ENCODE peak calls at places on chromosomes 5 and 9, in eight cellular contexts. U, O, L, B, F, T, H and I are unnamed samples.

GRCh38 chr9:109906766-109907382 is 126.9 kb downstream of the PALM2AKAP2 start:
- DNase-seq in H (no peak), L (no peak), F (peak; percentile 62), T (no peak), B (peak; percentile 54), U (peak; percentile 35), O (no peak), I (no peak)

GRCh38 chr5:113036321-113036720 is 59.7 kb downstream of the DCP2 start:
- DNase-seq in T (no peak), L (no peak), U (no peak), B (no peak), O (no peak), F (no peak), H (no peak), I (no peak)

GRCh38 chr5:116142495-116142894 is 57.7 kb downstream of the COMMD10 start:
- DNase-seq in L (no peak), H (no peak), U (no peak), O (no peak), F (no peak), T (no peak), B (no peak), I (no peak)

GRCh38 chr5:77292026-77292757 is 81.7 kb downstream of the PDE8B start:
- DNase-seq in T (no peak), L (no peak), U (peak; percentile 7), B (peak; percentile 48), O (no peak), F (peak; percentile 46), H (peak; percentile 88), I (no peak)

GRCh38 chr9:82140471-82140870 is 151.9 kb downstream of the SPATA31D1 start:
- DNase-seq in F (no peak), H (no peak), B (no peak), U (no peak), O (no peak), L (no peak), T (no peak), I (no peak)

GRCh38 chr9:137307255-137308101 is 5.4 kb upstream of the NRARP start:
- DNase-seq in H (no peak), O (peak; percentile 89), T (no peak), U (no peak), B (no peak), L (peak; percentile 51), F (no peak), I (no peak)

GRCh38 chr5:133319905-133320520 is 268.2 kb downstream of the HSPA4 start:
- DNase-seq in H (no peak), F (peak; percentile 6), L (no peak), O (no peak), B (no peak), U (no peak), T (no peak), I (no peak)

GRCh38 chr5:78328585-78329173 is 31.7 kb upstream of the SCAMP1 start:
- DNase-seq in O (no peak), T (no peak), H (no peak), U (peak; percentile 46), B (peak; percentile 8), F (peak; percentile 53), L (no peak), I (peak; percentile 25)

GRCh38 chr9:94881023-94881422 is 154.5 kb downstream of the AOPEP start:
- DNase-seq in H (no peak), L (no peak), O (no peak), B (no peak), T (no peak), F (no peak), U (no peak), I (no peak)

GRCh38 chr5:133052317-133053175 is 733 bp downstream of the HSPA4 start:
- DNase-seq in B (peak; percentile 57), L (peak; percentile 67), U (peak; percentile 56), F (peak; percentile 58), O (peak; percentile 91), T (peak; percentile 20), H (peak; percentile 79), I (no peak)

GRCh38 chr5:181100121-181101015 is 30.6 kb downstream of the OR2V1 start:
- DNase-seq in T (no peak), O (no peak), L (no peak), F (no peak), H (peak; percentile 21), B (peak; percentile 32), U (no peak), I (no peak)

GRCh38 chr5:72108200-72109050 is 1.1 kb downstream of the MAP1B start:
- DNase-seq in L (peak; percentile 46), O (peak; percentile 95), U (peak; percentile 79), H (peak; percentile 76), T (no peak), F (peak; percentile 84), B (peak; percentile 62), I (peak; percentile 25)

GRCh38 chr5:72107874-72108199 is 562 bp downstream of the MAP1B start:
- DNase-seq in H (peak; percentile 71), F (no peak), O (no peak), B (no peak), T (no peak), U (no peak), L (no peak), I (peak; percentile 17)

GRCh38 chr5:72109625-72110024 is 2.4 kb downstream of the MAP1B start:
- DNase-seq in U (no peak), O (no peak), L (no peak), H (no peak), F (peak; percentile 55), B (no peak), T (no peak), I (no peak)

GRCh38 chr5:72109051-72109411 is 1.8 kb downstream of the MAP1B start:
- DNase-seq in U (no peak), B (no peak), H (no peak), O (no peak), T (no peak), F (no peak), L (no peak), I (no peak)

GRCh38 chr5:72106922-72107873 is at the start of gene MAP1B:
- DNase-seq in U (peak; percentile 58), H (peak; percentile 92), L (no peak), B (peak; percentile 55), O (peak; percentile 91), T (no peak), F (peak; percentile 75), I (no peak)
- H3K4me3 ChIP-seq in U (peak within 1 kb of the TSS; percentile 92), H (peak within 1 kb of the TSS; percentile 76), L (peak within 1 kb of the TSS; percentile 43), B (peak within 1 kb of the TSS; percentile 93), O (peak within 1 kb of the TSS; percentile 69), T (no peak within 1 kb of the TSS), F (peak within 1 kb of the TSS; percentile 93), I (peak within 1 kb of the TSS; percentile 46)

GRCh38 chr9:88531920-88532319 is 3.1 kb upstream of the NXNL2 start:
- DNase-seq in T (no peak), H (no peak), O (no peak), B (no peak), L (no peak), F (no peak), U (no peak), I (no peak)
- H3K4me3 ChIP-seq in T (no peak overlapping the region), H (no peak overlapping the region), O (no peak overlapping the region), B (no peak overlapping the region), L (no peak overlapping the region), F (no peak overlapping the region), U (no peak overlapping the region), I (peak overlapping the region; percentile 32)

GRCh38 chr9:96020822-96021615 is 145.5 kb downstream of the ERCC6L2 start:
- DNase-seq in H (no peak), U (no peak), T (peak; percentile 45), B (peak; percentile 16), O (no peak), L (no peak), F (peak; percentile 14), I (no peak)

GRCh38 chr9:96021616-96022444 is 146.3 kb downstream of the ERCC6L2 start:
- DNase-seq in F (no peak), T (no peak), O (no peak), U (no peak), B (no peak), H (no peak), L (no peak), I (no peak)

GRCh38 chr9:96022445-96023031 is 147.0 kb downstream of the ERCC6L2 start:
- DNase-seq in F (no peak), B (no peak), T (peak; percentile 19), U (no peak), H (no peak), O (no peak), L (no peak), I (no peak)

GRCh38 chr9:96015876-96016686 is 140.6 kb downstream of the ERCC6L2 start:
- DNase-seq in U (no peak), L (no peak), O (no peak), T (peak; percentile 51), B (no peak), H (peak; percentile 41), F (no peak), I (peak; percentile 56)

DNA sequence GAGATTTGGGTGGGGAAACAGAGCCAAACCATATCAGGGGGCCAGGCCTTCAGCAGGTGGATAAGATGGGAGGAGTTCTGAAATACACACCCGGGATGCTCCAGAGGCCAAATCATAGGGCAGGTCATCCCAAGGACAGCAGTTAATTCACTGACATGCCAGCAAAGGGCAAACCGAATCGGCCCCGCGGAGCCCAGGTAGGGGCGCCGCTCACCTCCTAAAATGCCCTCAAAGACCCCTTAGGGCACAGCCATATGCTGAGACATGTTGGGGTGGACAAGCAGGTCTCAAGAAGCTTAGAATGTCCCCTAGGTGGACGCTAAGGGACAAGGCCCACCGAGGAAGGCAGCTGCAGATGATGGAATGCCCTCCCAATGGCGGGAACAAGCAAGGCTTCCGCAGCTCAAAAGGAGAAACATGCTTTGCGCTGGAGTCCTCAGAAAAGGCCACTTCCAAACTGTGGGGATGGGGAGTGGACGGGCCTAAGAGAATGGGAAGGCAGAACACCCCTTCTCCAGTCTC is 144.9 kb downstream of the ERCC6L2 start:
- DNase-seq in T (no peak), O (no peak), F (no peak), H (no peak), B (no peak), L (no peak), U (no peak), I (no peak)
- H3K4me3 ChIP-seq in T (peak overlapping the region; percentile 63), O (no peak overlapping the region), F (peak overlapping the region; percentile 53), H (no peak overlapping the region), B (peak overlapping the region; percentile 56), L (no peak overlapping the region), U (peak overlapping the region; percentile 36), I (no peak overlapping the region)

GRCh38 chr5:150601774-150602345 is 38.6 kb upstream of the SYNPO start:
- DNase-seq in L (no peak), H (no peak), O (no peak), T (no peak), B (no peak), U (no peak), F (no peak), I (no peak)
- H3K4me3 ChIP-seq in L (no peak overlapping the region), H (no peak overlapping the region), O (no peak overlapping the region), T (no peak overlapping the region), B (no peak overlapping the region), U (no peak overlapping the region), F (no peak overlapping the region), I (no peak overlapping the region)